ENCODE peak calls at places on chromosomes 16 and 17, in six cellular contexts. S is H1, Y is GM12878, G is HepG2, E is GM12891, C is K562. P is an unnamed sample.

GRCh38 chr17:34151081-34151480 is 104.0 kb upstream of the CCL2 start:
- DNase-seq in S (no peak), Y (no peak), G (no peak), E (no peak), C (no peak), P (no peak)

GRCh38 chr16:68235882-68236803 is at the start of gene ESRP2:
- DNase-seq in S (peak), Y (no peak), G (peak), E (peak), C (no peak), P (no peak)

GRCh38 chr17:1467898-1468492 is 12.0 kb upstream of the CRK start:
- DNase-seq in S (no peak), Y (no peak), G (peak), E (no peak), C (no peak), P (no peak)

GRCh38 chr17:18381158-18381952 is 3.8 kb downstream of the EVPLL start:
- DNase-seq in S (no peak), Y (no peak), G (no peak), E (no peak), C (no peak), P (no peak)

GRCh38 chr17:39922006-39922405 is 3.6 kb upstream of the GSDMB start:
- DNase-seq in S (no peak), Y (no peak), G (no peak), E (no peak), C (no peak), P (no peak)

GRCh38 chr17:38875477-38876080 is 5.7 kb downstream of the LASP1 start:
- DNase-seq in S (no peak), Y (no peak), G (no peak), E (no peak), C (no peak), P (no peak)

GRCh38 chr17:58119491-58119890 is 28.7 kb upstream of the OR4D1 start:
- DNase-seq in S (no peak), Y (no peak), G (no peak), E (no peak), C (no peak), P (no peak)

GRCh38 chr16:78704421-78704820 is 605.0 kb downstream of the WWOX start:
- DNase-seq in S (no peak), Y (no peak), G (no peak), E (no peak), C (no peak), P (no peak)

GRCh38 chr16:11572301-11572995 is 14.3 kb downstream of the LITAF start:
- DNase-seq in S (no peak), Y (no peak), G (no peak), E (no peak), C (no peak), P (no peak)

GRCh38 chr16:66695935-66696668 is 441 bp downstream of the CMTM4 start:
- DNase-seq in S (peak), Y (no peak), G (no peak), E (peak), C (peak), P (peak)

GRCh38 chr17:21106316-21106715 is 20.4 kb upstream of the DHRS7B start:
- DNase-seq in S (no peak), Y (no peak), G (no peak), E (no peak), C (no peak), P (no peak)

GRCh38 chr16:89958068-89958467 is 9.5 kb downstream of the DEF8 start:
- DNase-seq in S (peak), Y (no peak), G (peak), E (no peak), C (peak), P (no peak)

GRCh38 chr17:27576429-27577123 is 54.4 kb upstream of the LGALS9 start:
- DNase-seq in S (no peak), Y (no peak), G (peak), E (no peak), C (no peak), P (no peak)

GRCh38 chr17:27415090-27415795 is 41.0 kb upstream of the KSR1 start:
- DNase-seq in S (no peak), Y (no peak), G (no peak), E (no peak), C (peak), P (no peak)

GRCh38 chr17:74199306-74200092 is 4.0 kb upstream of the RPL38 start:
- DNase-seq in S (peak), Y (no peak), G (peak), E (peak), C (peak), P (peak)

GRCh38 chr16:75032655-75033054 is 33.8 kb downstream of the ZNRF1 start:
- DNase-seq in S (no peak), Y (no peak), G (no peak), E (no peak), C (no peak), P (no peak)

GRCh38 chr17:60594747-60595146 is 5.2 kb upstream of the PPM1D start:
- DNase-seq in S (no peak), Y (no peak), G (no peak), E (no peak), C (no peak), P (no peak)

GRCh38 chr16:52498640-52499039 is 48.3 kb downstream of the TOX3 start:
- DNase-seq in S (no peak), Y (no peak), G (no peak), E (no peak), C (no peak), P (no peak)

GRCh38 chr17:75681289-75681688 is 14.2 kb downstream of the SAP30BP start:
- DNase-seq in S (no peak), Y (no peak), G (no peak), E (no peak), C (no peak), P (no peak)

GRCh38 chr17:14201087-14201486 is 35.6 kb downstream of the CDRT15 start:
- DNase-seq in S (no peak), Y (no peak), G (no peak), E (no peak), C (no peak), P (no peak)

GRCh38 chr17:49739662-49740271 is 24.2 kb downstream of the FAM117A start:
- DNase-seq in S (no peak), Y (no peak), G (peak), E (no peak), C (peak), P (peak)

GRCh38 chr17:62587554-62587953 is 39.9 kb upstream of the MRC2 start:
- DNase-seq in S (no peak), Y (no peak), G (no peak), E (no peak), C (no peak), P (no peak)

GRCh38 chr17:62067165-62068145 is 2.4 kb upstream of the MED13 start:
- DNase-seq in S (no peak), Y (no peak), G (no peak), E (no peak), C (no peak), P (no peak)

GRCh38 chr17:1264196-1264595 is 6.0 kb upstream of the BHLHA9 start:
- DNase-seq in S (no peak), Y (no peak), G (no peak), E (no peak), C (peak), P (no peak)

GRCh38 chr16:82016268-82016667 is 5.0 kb upstream of the SDR42E1 start:
- DNase-seq in S (no peak), Y (no peak), G (no peak), E (no peak), C (peak), P (no peak)

GRCh38 chr17:3647769-3648540 is 11.4 kb downstream of the CTNS start:
- DNase-seq in S (peak), Y (no peak), G (peak), E (no peak), C (peak), P (no peak)

GRCh38 chr16:30379165-30379783 is 3.1 kb downstream of the SEPTIN1 start:
- DNase-seq in S (no peak), Y (no peak), G (no peak), E (no peak), C (no peak), P (no peak)

GRCh38 chr16:56344518-56345405 is 80.6 kb downstream of the AMFR start:
- DNase-seq in S (no peak), Y (no peak), G (no peak), E (no peak), C (no peak), P (no peak)

GRCh38 chr16:83619381-83620150 is 188.2 kb upstream of the HSBP1 start:
- DNase-seq in S (no peak), Y (no peak), G (no peak), E (no peak), C (no peak), P (no peak)

GRCh38 chr16:86758932-86759331 is 180.6 kb downstream of the FOXL1 start:
- DNase-seq in S (no peak), Y (no peak), G (no peak), E (no peak), C (no peak), P (no peak)

GRCh38 chr16:31110106-31111034 is 2.2 kb downstream of the BCKDK start:
- DNase-seq in S (no peak), Y (no peak), G (no peak), E (no peak), C (no peak), P (no peak)

GRCh38 chr17:2511462-2512369 is at the start of gene METTL16:
- DNase-seq in S (peak), Y (peak), G (peak), E (peak), C (peak), P (peak)

GRCh38 chr16:88541831-88542230 is 28.4 kb upstream of the ZC3H18 start:
- DNase-seq in S (no peak), Y (no peak), G (no peak), E (no peak), C (no peak), P (no peak)

GRCh38 chr17:79923974-79924638 is 84.9 kb upstream of the CBX4 start:
- DNase-seq in S (peak), Y (no peak), G (peak), E (no peak), C (peak), P (no peak)

GRCh38 chr17:79325707-79326106 is 251.1 kb downstream of the ENGASE start:
- DNase-seq in S (peak), Y (no peak), G (no peak), E (no peak), C (peak), P (no peak)

GRCh38 chr16:13936596-13937081 is 16.7 kb downstream of the ERCC4 start:
- DNase-seq in S (no peak), Y (no peak), G (peak), E (no peak), C (no peak), P (no peak)

GRCh38 chr16:56302506-56302905 is 111.2 kb downstream of the GNAO1 start:
- DNase-seq in S (no peak), Y (no peak), G (no peak), E (no peak), C (no peak), P (no peak)

GRCh38 chr17:65446838-65447526 is 114.5 kb downstream of the AXIN2 start:
- DNase-seq in S (no peak), Y (no peak), G (no peak), E (no peak), C (no peak), P (no peak)
- TF ChIP-seq POLR2AphosphoS5 in S (no peak), Y (no peak), G (no peak), E (no peak), C (no peak), P (no peak)

GRCh38 chr16:3115011-3115410 is 2.6 kb downstream of the ZNF205 start:
- DNase-seq in S (no peak), Y (no peak), G (no peak), E (no peak), C (no peak), P (peak)

GRCh38 chr16:3115561-3115960 is 3.2 kb downstream of the ZNF205 start:
- DNase-seq in S (no peak), Y (no peak), G (no peak), E (no peak), C (no peak), P (no peak)

GRCh38 chr16:3113765-3114479 is 1.5 kb downstream of the ZNF205 start:
- DNase-seq in S (no peak), Y (no peak), G (no peak), E (no peak), C (peak), P (peak)

GRCh38 chr16:3112881-3113574 is 642 bp downstream of the ZNF205 start:
- DNase-seq in S (no peak), Y (no peak), G (no peak), E (no peak), C (no peak), P (peak)

GRCh38 chr16:3112058-3112880 is at the start of gene ZNF205:
- DNase-seq in S (peak), Y (no peak), G (peak), E (no peak), C (peak), P (peak)
- TF ChIP-seq TAF1 in S (peak), Y (peak), G (peak), E (no peak), C (peak), P (no peak)

GRCh38 chr17:12229315-12229714 is 208.6 kb downstream of the MAP2K4 start:
- DNase-seq in S (no peak), Y (no peak), G (no peak), E (no peak), C (no peak), P (no peak)
- TF ChIP-seq POLR2A in S (no peak), Y (no peak), G (no peak), E (no peak), C (no peak), P (no peak)

DNA sequence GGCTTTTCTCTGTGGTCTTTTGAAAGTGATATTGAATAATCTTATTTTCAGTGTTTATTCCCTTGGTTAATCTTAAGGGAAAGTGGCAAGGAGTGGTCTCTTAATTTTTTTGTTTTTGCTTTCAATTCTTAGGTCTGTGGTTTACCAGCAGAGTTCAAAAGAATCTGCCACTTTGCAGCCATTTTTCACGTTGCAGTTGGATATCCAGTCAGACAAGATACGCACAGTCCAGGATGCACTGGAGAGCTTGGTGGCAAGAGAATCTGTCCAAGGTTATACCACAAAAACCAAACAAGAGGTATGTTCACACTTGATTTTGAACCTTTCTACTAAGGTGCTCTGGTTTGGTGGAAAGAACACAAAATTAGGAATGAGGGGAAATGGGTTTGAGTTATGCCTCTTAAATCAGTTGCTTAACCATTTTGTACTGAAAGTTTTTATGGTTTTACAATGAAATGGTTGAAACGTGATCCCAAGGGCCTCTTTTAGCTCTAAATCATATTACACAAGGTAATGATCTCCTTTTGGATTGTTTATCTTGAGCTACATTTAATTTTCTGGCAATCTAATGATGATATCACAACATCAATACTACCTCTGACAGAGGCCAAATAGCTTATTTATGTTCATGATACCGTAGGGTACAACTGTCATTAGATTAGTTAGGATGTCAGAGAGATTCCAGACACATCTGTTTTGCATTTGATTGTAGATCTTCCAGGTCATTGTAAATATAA is 51.6 kb upstream of the CRISPLD2 start:
- DNase-seq in S (no peak), Y (no peak), G (no peak), E (no peak), C (no peak), P (no peak)
- TF ChIP-seq POLR2AphosphoS5 in S (no peak), Y (no peak), G (no peak), E (no peak), C (no peak), P (no peak)

DNA sequence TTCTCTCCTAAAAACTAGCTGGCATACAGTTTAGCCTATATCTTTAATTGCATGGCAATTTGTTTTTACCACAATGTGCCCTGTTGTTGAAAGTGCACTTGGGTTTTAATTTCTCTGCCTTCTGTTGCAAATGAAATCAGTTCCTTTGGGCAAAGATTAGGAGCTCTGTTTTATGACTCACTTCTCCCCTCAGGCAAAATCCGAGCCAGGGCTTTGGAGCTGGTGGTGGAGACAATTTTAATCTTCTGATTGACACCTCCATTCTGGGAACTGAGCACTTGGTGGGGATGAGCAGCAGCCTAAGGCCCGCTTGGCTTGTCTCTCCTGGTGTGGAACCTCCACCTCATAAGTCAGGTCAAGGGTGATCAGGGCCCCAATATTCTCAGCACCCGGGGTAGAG is 13.3 kb upstream of the MYH8 start:
- DNase-seq in S (no peak), Y (no peak), G (no peak), E (no peak), C (no peak), P (no peak)
- TF ChIP-seq TAF1 in S (no peak), Y (no peak), G (no peak), E (no peak), C (no peak), P (no peak)